ENCODE peak calls at places on chromosomes 3 and 15, in six cellular contexts. One of them, this sample, is unnamed.

GRCh38 chr3:134357914-134358811 is 16.1 kb downstream of the AMOTL2 start:
- DNase-seq in K562: no peak
- DNase-seq in H1: peak
- DNase-seq in GM12878: no peak
- DNase-seq in HepG2: peak
- DNase-seq in WTC11: peak
- DNase-seq in this sample: peak

GRCh38 chr15:78437107-78437761 is 782 bp upstream of the IREB2 start:
- DNase-seq in HepG2: no peak
- DNase-seq in H1: no peak
- DNase-seq in WTC11: no peak
- DNase-seq in GM12878: no peak
- DNase-seq in K562: peak
- DNase-seq in this sample: peak

GRCh38 chr3:17605032-17605431 is 137.4 kb downstream of the TBC1D5 start:
- DNase-seq in GM12878: no peak
- DNase-seq in HepG2: peak
- DNase-seq in H1: no peak
- DNase-seq in K562: no peak
- DNase-seq in WTC11: no peak
- DNase-seq in this sample: peak

GRCh38 chr3:141262306-141262705 is 30.7 kb downstream of the PXYLP1 start:
- DNase-seq in WTC11: no peak
- DNase-seq in GM12878: no peak
- DNase-seq in HepG2: no peak
- DNase-seq in K562: no peak
- DNase-seq in H1: no peak
- DNase-seq in this sample: no peak

GRCh38 chr3:18393906-18394305 is 31.2 kb downstream of the SATB1 start:
- DNase-seq in HepG2: no peak
- DNase-seq in K562: no peak
- DNase-seq in H1: no peak
- DNase-seq in WTC11: no peak
- DNase-seq in GM12878: no peak
- DNase-seq in this sample: no peak

GRCh38 chr15:76503121-76503520 is 166.5 kb downstream of the ISL2 start:
- DNase-seq in K562: no peak
- DNase-seq in GM12878: no peak
- DNase-seq in HepG2: no peak
- DNase-seq in WTC11: no peak
- DNase-seq in H1: no peak
- DNase-seq in this sample: no peak

GRCh38 chr3:57974796-57975388 is 33.3 kb upstream of the FLNB start:
- DNase-seq in K562: peak
- DNase-seq in H1: no peak
- DNase-seq in WTC11: no peak
- DNase-seq in HepG2: peak
- DNase-seq in GM12878: no peak
- DNase-seq in this sample: peak

GRCh38 chr15:31551323-31551722 is 224.7 kb downstream of the KLF13 start:
- DNase-seq in GM12878: no peak
- DNase-seq in K562: no peak
- DNase-seq in H1: no peak
- DNase-seq in WTC11: no peak
- DNase-seq in HepG2: no peak
- DNase-seq in this sample: no peak

GRCh38 chr3:171461087-171461917 is 1.1 kb upstream of the TNIK start:
- DNase-seq in GM12878: no peak
- DNase-seq in WTC11: no peak
- DNase-seq in HepG2: no peak
- DNase-seq in H1: no peak
- DNase-seq in K562: peak
- DNase-seq in this sample: peak

GRCh38 chr3:56823421-56823926 is 21.7 kb upstream of the ARHGEF3 start:
- DNase-seq in GM12878: no peak
- DNase-seq in WTC11: no peak
- DNase-seq in H1: no peak
- DNase-seq in HepG2: no peak
- DNase-seq in K562: no peak
- DNase-seq in this sample: no peak

DNA sequence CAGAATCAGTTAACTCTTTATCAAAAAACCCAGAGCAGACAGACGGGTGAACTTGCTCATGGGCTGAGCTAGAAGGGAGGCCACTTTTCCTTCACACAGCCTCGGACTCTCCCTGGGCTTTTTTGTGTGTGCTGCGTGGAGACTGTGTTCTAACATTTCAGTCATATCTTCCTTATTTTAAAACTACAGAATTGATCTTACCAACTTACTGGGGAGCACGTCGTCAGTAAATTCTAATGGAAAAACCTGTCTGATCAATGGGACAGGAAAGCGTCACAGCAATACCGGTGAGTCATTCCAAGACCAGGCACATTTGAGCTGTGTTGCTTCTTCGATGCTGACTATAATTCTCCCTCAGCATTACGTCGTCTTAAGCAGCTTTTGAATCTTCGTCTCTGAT is 145.1 kb downstream of the LPP start:
- DNase-seq in WTC11: no peak
- DNase-seq in K562: no peak
- DNase-seq in H1: no peak
- DNase-seq in HepG2: no peak
- DNase-seq in GM12878: no peak
- DNase-seq in this sample: no peak
- TF ChIP-seq ATF3 in WTC11: no peak
- TF ChIP-seq ATF3 in K562: no peak
- TF ChIP-seq ATF3 in H1: no peak
- TF ChIP-seq ATF3 in HepG2: no peak
- TF ChIP-seq ATF3 in GM12878: no peak
- TF ChIP-seq ATF3 in this sample: no peak

DNA sequence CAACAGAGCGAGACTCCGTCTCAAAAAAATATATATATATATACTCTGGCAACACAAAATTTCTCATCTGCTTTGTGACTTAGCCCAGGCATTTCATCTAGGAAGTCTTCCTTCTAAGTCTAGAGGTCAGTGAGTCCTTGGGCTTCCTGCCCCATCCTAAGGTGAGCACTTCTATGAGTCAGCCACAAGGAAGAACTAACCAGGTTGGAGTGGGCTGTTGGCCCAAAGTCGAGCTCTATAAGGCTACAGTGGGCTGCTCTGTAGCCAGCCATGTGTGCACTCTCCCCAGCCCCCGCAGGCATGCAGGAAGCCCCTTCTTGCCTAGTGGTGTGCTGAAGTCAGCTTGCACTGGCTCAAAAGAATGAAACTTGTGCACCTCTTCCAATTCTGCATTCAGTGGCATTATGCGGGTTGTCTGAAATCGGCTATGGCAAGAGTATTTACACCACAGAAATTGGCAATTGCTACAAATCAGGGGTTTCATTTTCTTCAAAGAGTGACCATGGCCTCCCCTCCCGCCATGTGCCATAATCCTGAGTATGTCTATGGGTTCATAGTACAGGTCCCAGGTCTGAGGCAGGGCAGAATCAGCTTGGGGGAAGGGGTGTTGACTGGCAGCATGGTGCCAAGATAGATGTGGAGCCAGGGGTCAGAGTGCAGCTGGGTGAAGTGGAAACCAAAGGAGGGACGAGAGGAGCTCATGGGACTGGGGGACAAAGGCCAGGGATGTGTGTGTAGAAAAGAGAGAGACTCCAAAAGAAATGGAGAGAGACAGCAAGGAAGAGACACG is 22.0 kb upstream of the LOXL1 start:
- DNase-seq in HepG2: no peak
- DNase-seq in H1: no peak
- DNase-seq in K562: no peak
- DNase-seq in GM12878: no peak
- DNase-seq in WTC11: no peak
- DNase-seq in this sample: no peak
- TF ChIP-seq ATF3 in HepG2: no peak
- TF ChIP-seq ATF3 in H1: no peak
- TF ChIP-seq ATF3 in K562: no peak
- TF ChIP-seq ATF3 in GM12878: no peak
- TF ChIP-seq ATF3 in WTC11: no peak
- TF ChIP-seq ATF3 in this sample: no peak

GRCh38 chr15:60093273-60094067 is 89.4 kb downstream of the FOXB1 start:
- DNase-seq in WTC11: no peak
- DNase-seq in H1: no peak
- DNase-seq in GM12878: no peak
- DNase-seq in HepG2: peak
- DNase-seq in K562: no peak
- DNase-seq in this sample: no peak
- TF ChIP-seq ATF3 in WTC11: no peak
- TF ChIP-seq ATF3 in H1: no peak
- TF ChIP-seq ATF3 in GM12878: no peak
- TF ChIP-seq ATF3 in HepG2: no peak
- TF ChIP-seq ATF3 in K562: no peak
- TF ChIP-seq ATF3 in this sample: no peak

GRCh38 chr3:43104039-43104438 is 1.8 kb downstream of the POMGNT2 start:
- DNase-seq in HepG2: no peak
- DNase-seq in K562: no peak
- DNase-seq in H1: no peak
- DNase-seq in GM12878: no peak
- DNase-seq in WTC11: no peak
- DNase-seq in this sample: no peak
- TF ChIP-seq ATF3 in HepG2: no peak
- TF ChIP-seq ATF3 in K562: no peak
- TF ChIP-seq ATF3 in H1: no peak
- TF ChIP-seq ATF3 in GM12878: no peak
- TF ChIP-seq ATF3 in WTC11: no peak
- TF ChIP-seq ATF3 in this sample: no peak